ENCODE peak calls at places on chromosomes 2 and 18, in six cellular contexts. U is WTC11, D is HepG2, F is GM12878, G is H1, M is HCT116. A is an unnamed sample.

GRCh38 chr2:12176621-12177020 is 430.2 kb downstream of the LPIN1 start:
- DNase-seq in D (no peak), G (no peak), F (no peak), M (no peak), U (no peak), A (no peak)

GRCh38 chr18:63207825-63208224 is 111.7 kb downstream of the BCL2 start:
- DNase-seq in U (no peak), G (no peak), M (no peak), F (no peak), D (no peak), A (no peak)

GRCh38 chr2:241739651-241740050 is 5.2 kb downstream of the D2HGDH start:
- DNase-seq in U (no peak), F (no peak), D (no peak), G (no peak), M (no peak), A (peak)

GRCh38 chr2:213089438-213089837 is 62.0 kb downstream of the IKZF2 start:
- DNase-seq in G (no peak), D (no peak), M (no peak), U (no peak), F (no peak), A (no peak)

GRCh38 chr2:98704499-98705332 is 26.2 kb downstream of the MGAT4A start:
- DNase-seq in M (no peak), U (no peak), G (no peak), D (peak), F (no peak), A (no peak)

GRCh38 chr2:26691881-26692813 is at the start of gene KCNK3:
- DNase-seq in F (no peak), G (no peak), U (peak), M (no peak), D (no peak), A (peak)

GRCh38 chr18:29434650-29435049 is 1257.7 kb upstream of the CDH2 start:
- DNase-seq in G (no peak), U (no peak), M (no peak), D (no peak), F (no peak), A (no peak)

GRCh38 chr2:115739574-115739973 is 1297.1 kb downstream of the DPP10 start:
- DNase-seq in F (no peak), G (peak), U (peak), M (no peak), D (no peak), A (peak)

GRCh38 chr2:66534461-66534860 is 99.5 kb downstream of the MEIS1 start:
- DNase-seq in U (no peak), D (no peak), G (no peak), M (no peak), F (no peak), A (no peak)

GRCh38 chr18:76686737-76687231 is 135.6 kb upstream of the ZNF236 start:
- DNase-seq in D (peak), M (peak), F (peak), G (no peak), U (peak), A (peak)

GRCh38 chr2:16408331-16409005 is 257.2 kb downstream of the CYRIA start:
- DNase-seq in D (no peak), F (no peak), U (no peak), M (no peak), G (no peak), A (no peak)

GRCh38 chr2:142841788-142842187 is 35.7 kb upstream of the KYNU start:
- DNase-seq in F (no peak), U (no peak), D (no peak), M (no peak), G (no peak), A (no peak)
- TF ChIP-seq MAX in F (no peak), U (no peak), D (no peak), M (no peak), G (no peak), A (no peak)

GRCh38 chr2:237156131-237156856 is 70.6 kb downstream of the COPS8 start:
- DNase-seq in G (no peak), U (no peak), F (no peak), M (no peak), D (no peak), A (peak)

GRCh38 chr2:237154894-237155851 is 69.5 kb downstream of the COPS8 start:
- DNase-seq in G (no peak), U (no peak), M (no peak), F (peak), D (no peak), A (no peak)

GRCh38 chr2:237156857-237157550 is 71.3 kb downstream of the COPS8 start:
- DNase-seq in G (no peak), M (no peak), F (no peak), U (no peak), D (no peak), A (no peak)

GRCh38 chr2:237152361-237152760 is 66.7 kb downstream of the COPS8 start:
- DNase-seq in F (no peak), D (no peak), G (no peak), U (no peak), M (no peak), A (no peak)

GRCh38 chr2:237154050-237154638 is 68.5 kb downstream of the COPS8 start:
- DNase-seq in F (no peak), M (peak), D (peak), U (peak), G (no peak), A (peak)
- TF ChIP-seq MAX in F (no peak), M (no peak), D (no peak), U (no peak), G (peak), A (no peak)

DNA sequence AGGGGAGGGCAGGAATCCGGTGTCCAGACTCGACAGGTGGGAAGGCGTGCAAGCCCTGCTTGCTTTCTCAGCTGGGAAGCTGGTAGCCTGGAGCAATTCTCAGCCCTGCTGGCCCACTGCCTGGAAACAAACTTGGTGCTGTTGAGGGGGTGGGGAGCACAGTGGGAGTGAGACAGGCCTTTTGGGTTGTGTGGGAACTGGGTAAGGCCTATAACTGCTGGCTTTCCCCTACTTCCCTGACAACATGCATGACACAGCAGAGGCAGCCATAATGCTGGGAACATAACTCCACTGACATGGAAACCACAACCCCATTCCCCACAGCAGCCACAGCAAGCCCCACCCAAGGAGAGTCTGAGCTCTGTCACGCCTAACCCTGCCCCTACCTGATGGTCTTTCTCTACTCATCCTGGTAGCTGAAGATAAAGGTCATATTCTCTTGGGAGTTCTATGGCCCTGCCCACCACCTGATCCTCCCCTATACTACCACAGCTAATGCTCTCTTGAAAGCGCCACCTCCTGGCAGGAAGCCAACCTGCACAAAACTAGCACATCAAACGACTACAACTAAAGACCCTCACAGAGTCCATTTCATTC is 122.9 kb upstream of the ACVR1C start:
- DNase-seq in D (peak), U (peak), M (no peak), F (peak), G (no peak), A (peak)
- TF ChIP-seq MAX in D (no peak), U (no peak), M (no peak), F (no peak), G (no peak), A (no peak)

GRCh38 chr2:151374426-151374825 is 17.0 kb downstream of the TNFAIP6 start:
- DNase-seq in U (no peak), F (no peak), M (no peak), D (no peak), G (no peak), A (peak)
- TF ChIP-seq MAX in U (no peak), F (no peak), M (no peak), D (no peak), G (no peak), A (no peak)

DNA sequence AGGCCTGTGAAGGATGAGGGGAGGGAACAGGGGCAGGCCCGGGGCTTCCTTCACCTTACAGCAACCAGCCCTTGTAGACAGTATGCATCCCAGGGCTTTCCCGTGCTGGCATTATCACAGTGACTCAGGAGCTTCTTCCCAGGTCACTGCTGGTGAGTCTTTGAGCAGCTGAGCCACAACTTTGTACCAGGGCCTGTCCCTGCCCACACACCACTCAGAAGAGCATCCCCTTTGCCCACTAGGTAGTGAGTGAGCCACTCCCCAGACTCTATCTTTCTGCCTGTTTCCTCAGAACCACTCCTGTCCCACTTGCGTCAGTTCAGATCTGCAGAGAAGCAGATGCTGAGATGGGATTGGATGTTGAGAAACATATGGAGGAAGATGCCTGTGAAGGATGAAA is 69.6 kb upstream of the ALPP start:
- DNase-seq in U (no peak), D (no peak), F (no peak), M (no peak), G (no peak), A (no peak)
- TF ChIP-seq MAX in U (no peak), D (no peak), F (no peak), M (no peak), G (no peak), A (no peak)

GRCh38 chr2:133434962-133435668 is 133.1 kb downstream of the NCKAP5 start:
- DNase-seq in U (no peak), F (no peak), M (no peak), G (no peak), D (no peak), A (no peak)
- TF ChIP-seq MAX in U (no peak), F (no peak), M (no peak), G (no peak), D (no peak), A (no peak)

A was measured in NB4.